ENCODE peak calls at places on chromosomes 11 and 22, in four cellular contexts. One of them, this sample, is unnamed.

GRCh38 chr22:36239150-36239400 is 252 bp downstream of the APOL2 start:
- DNase-seq in K562: no peak
- DNase-seq in HepG2: no peak
- DNase-seq in HCT116: no peak
- DNase-seq in this sample: no peak

GRCh38 chr11:19328586-19329311 is 88.0 kb upstream of the E2F8 start:
- DNase-seq in K562: no peak
- DNase-seq in HepG2: no peak
- DNase-seq in HCT116: no peak
- DNase-seq in this sample: no peak

GRCh38 chr11:73759520-73760065 is 1.3 kb downstream of the RAB6A start:
- DNase-seq in K562: no peak
- DNase-seq in HepG2: no peak
- DNase-seq in HCT116: no peak
- DNase-seq in this sample: no peak

GRCh38 chr22:27218012-27218483 is 560.7 kb downstream of the MIAT start:
- DNase-seq in K562: no peak
- DNase-seq in HepG2: no peak
- DNase-seq in HCT116: no peak
- DNase-seq in this sample: no peak

GRCh38 chr11:122334546-122335375 is 218.7 kb upstream of the BLID start:
- DNase-seq in K562: no peak
- DNase-seq in HepG2: no peak
- DNase-seq in HCT116: no peak
- DNase-seq in this sample: no peak

GRCh38 chr11:119205080-119205479 is 1.1 kb upstream of the CBL start:
- DNase-seq in K562: no peak
- DNase-seq in HepG2: no peak
- DNase-seq in HCT116: no peak
- DNase-seq in this sample: no peak

GRCh38 chr22:27197618-27198017 is 540.2 kb downstream of the MIAT start:
- DNase-seq in K562: peak; percentile 10
- DNase-seq in HepG2: no peak
- DNase-seq in HCT116: no peak
- DNase-seq in this sample: no peak

GRCh38 chr22:24985824-24986214 is 33.3 kb downstream of the KIAA1671 start:
- DNase-seq in K562: no peak
- DNase-seq in HepG2: peak; percentile 46
- DNase-seq in HCT116: no peak
- DNase-seq in this sample: no peak

GRCh38 chr22:48927591-48927990 is 900.1 kb downstream of the BRD1 start:
- DNase-seq in K562: no peak
- DNase-seq in HepG2: no peak
- DNase-seq in HCT116: no peak
- DNase-seq in this sample: no peak

GRCh38 chr22:19598054-19598855 is 74.0 kb upstream of the CLDN5 start:
- DNase-seq in K562: no peak
- DNase-seq in HepG2: no peak
- DNase-seq in HCT116: no peak
- DNase-seq in this sample: no peak

GRCh38 chr22:50198624-50199017 is 2.2 kb upstream of the SELENOO start:
- DNase-seq in K562: no peak
- DNase-seq in HepG2: no peak
- DNase-seq in HCT116: no peak
- DNase-seq in this sample: no peak

GRCh38 chr11:114132944-114133394 is 73.5 kb downstream of the ZBTB16 start:
- DNase-seq in K562: no peak
- DNase-seq in HepG2: no peak
- DNase-seq in HCT116: no peak
- DNase-seq in this sample: no peak

GRCh38 chr22:17518379-17518778 is 44.9 kb upstream of the SLC25A18 start:
- DNase-seq in K562: no peak
- DNase-seq in HepG2: no peak
- DNase-seq in HCT116: no peak
- DNase-seq in this sample: no peak

GRCh38 chr11:14336507-14337503 is 22.2 kb downstream of the RRAS2 start:
- DNase-seq in K562: peak; percentile 23
- DNase-seq in HepG2: peak; percentile 85
- DNase-seq in HCT116: peak; percentile 79
- DNase-seq in this sample: no peak

GRCh38 chr22:35346596-35347220 is 34.2 kb upstream of the HMOX1 start:
- DNase-seq in K562: no peak
- DNase-seq in HepG2: no peak
- DNase-seq in HCT116: no peak
- DNase-seq in this sample: no peak

GRCh38 chr11:111086058-111086457 is 159.5 kb upstream of the POU2AF2 start:
- DNase-seq in K562: no peak
- DNase-seq in HepG2: peak; percentile 3
- DNase-seq in HCT116: no peak
- DNase-seq in this sample: no peak

GRCh38 chr22:27130949-27131745 is 473.8 kb downstream of the MIAT start:
- DNase-seq in K562: no peak
- DNase-seq in HepG2: no peak
- DNase-seq in HCT116: no peak
- DNase-seq in this sample: no peak

GRCh38 chr22:39808087-39808486 is 85.5 kb downstream of the ENTHD1 start:
- DNase-seq in K562: peak; percentile 20
- DNase-seq in HepG2: peak; percentile 30
- DNase-seq in HCT116: peak; percentile 31
- DNase-seq in this sample: peak; percentile 9

GRCh38 chr11:10304495-10305261 is at the start of gene ADM:
- DNase-seq in K562: peak; percentile 62
- DNase-seq in HepG2: peak; percentile 90
- DNase-seq in HCT116: peak; percentile 91
- DNase-seq in this sample: no peak

GRCh38 chr22:44988671-44989070 is 21.1 kb downstream of the PHF21B start:
- DNase-seq in K562: no peak
- DNase-seq in HepG2: no peak
- DNase-seq in HCT116: no peak
- DNase-seq in this sample: no peak

GRCh38 chr11:563812-564578 is 3.2 kb downstream of the RASSF7 start:
- DNase-seq in K562: no peak
- DNase-seq in HepG2: no peak
- DNase-seq in HCT116: no peak
- DNase-seq in this sample: no peak

GRCh38 chr11:126720539-126721235 is 279.9 kb downstream of the KIRREL3 start:
- DNase-seq in K562: no peak
- DNase-seq in HepG2: no peak
- DNase-seq in HCT116: no peak
- DNase-seq in this sample: no peak

GRCh38 chr11:16612801-16613400 is 125.5 kb upstream of the C11orf58 start:
- DNase-seq in K562: no peak
- DNase-seq in HepG2: no peak
- DNase-seq in HCT116: no peak
- DNase-seq in this sample: no peak

GRCh38 chr11:75055511-75055910 is 41.2 kb downstream of the OR2AT4 start:
- DNase-seq in K562: no peak
- DNase-seq in HepG2: no peak
- DNase-seq in HCT116: no peak
- DNase-seq in this sample: no peak

GRCh38 chr11:72668645-72669347 is 5.4 kb downstream of the PDE2A start:
- DNase-seq in K562: no peak
- DNase-seq in HepG2: no peak
- DNase-seq in HCT116: no peak
- DNase-seq in this sample: no peak

GRCh38 chr11:102446606-102447005 is 6.0 kb downstream of the TMEM123 start:
- DNase-seq in K562: no peak
- DNase-seq in HepG2: no peak
- DNase-seq in HCT116: no peak
- DNase-seq in this sample: no peak
- TF ChIP-seq YY1 in K562: no peak
- TF ChIP-seq YY1 in HepG2: no peak
- TF ChIP-seq YY1 in HCT116: no peak
- TF ChIP-seq YY1 in this sample: no peak

DNA sequence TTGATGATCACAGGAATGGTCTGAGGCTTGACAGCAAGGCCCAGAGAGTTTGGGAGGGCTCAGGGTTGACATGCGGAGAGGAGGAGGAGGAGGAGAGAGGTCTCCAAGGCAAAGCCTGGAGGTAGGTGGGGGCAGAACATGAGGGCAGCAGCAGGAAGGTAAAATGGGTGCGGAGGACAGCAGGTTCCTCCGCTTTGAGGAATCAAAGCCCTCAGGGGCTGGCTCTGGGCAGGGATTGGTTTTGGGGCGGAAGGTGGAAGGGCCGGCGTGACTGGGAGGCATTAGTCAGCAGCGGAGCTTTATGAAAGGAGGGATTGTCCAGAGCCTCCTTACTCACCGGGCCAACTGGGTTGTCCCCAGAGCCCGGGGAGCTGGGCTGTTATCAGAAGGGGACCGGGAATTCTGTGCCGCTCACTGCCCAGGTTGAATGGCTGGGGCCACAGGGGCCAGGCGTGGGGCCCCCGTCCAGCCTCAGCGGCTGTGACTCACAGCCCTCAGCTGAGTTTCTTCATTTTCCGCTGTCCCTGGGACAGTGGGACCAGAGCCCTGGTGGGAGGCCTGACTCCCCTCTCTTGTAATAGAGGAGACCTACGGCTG is 36.2 kb downstream of the LIF start:
- DNase-seq in K562: no peak
- DNase-seq in HepG2: peak; percentile 89
- DNase-seq in HCT116: peak; percentile 96
- DNase-seq in this sample: no peak
- H3K4me3 ChIP-seq in K562: no peak overlapping the region
- H3K4me3 ChIP-seq in HepG2: peak overlapping the region; percentile 31
- H3K4me3 ChIP-seq in HCT116: peak overlapping the region; percentile 11
- H3K4me3 ChIP-seq in this sample: no peak overlapping the region

GRCh38 chr22:41892721-41893120 is 22.2 kb downstream of the SHISA8 start:
- DNase-seq in K562: no peak
- DNase-seq in HepG2: no peak
- DNase-seq in HCT116: no peak
- DNase-seq in this sample: no peak

GRCh38 chr22:41885116-41885515 is 29.8 kb downstream of the SHISA8 start:
- DNase-seq in K562: no peak
- DNase-seq in HepG2: no peak
- DNase-seq in HCT116: no peak
- DNase-seq in this sample: no peak

GRCh38 chr22:41885576-41885975 is 29.3 kb downstream of the SHISA8 start:
- DNase-seq in K562: no peak
- DNase-seq in HepG2: no peak
- DNase-seq in HCT116: no peak
- DNase-seq in this sample: no peak

GRCh38 chr22:41891407-41891806 is 23.5 kb downstream of the SHISA8 start:
- DNase-seq in K562: no peak
- DNase-seq in HepG2: no peak
- DNase-seq in HCT116: no peak
- DNase-seq in this sample: no peak

GRCh38 chr22:41888638-41889200 is 26.2 kb downstream of the SHISA8 start:
- DNase-seq in K562: no peak
- DNase-seq in HepG2: no peak
- DNase-seq in HCT116: no peak
- DNase-seq in this sample: no peak
- H3K36me3 ChIP-seq in K562: peaks cover 89% of the 10 kb centered on the region
- H3K36me3 ChIP-seq in HepG2: peaks cover 91% of the 10 kb centered on the region
- H3K36me3 ChIP-seq in HCT116: peaks cover 41% of the 10 kb centered on the region
- H3K36me3 ChIP-seq in this sample: peaks cover 85% of the 10 kb centered on the region

DNA sequence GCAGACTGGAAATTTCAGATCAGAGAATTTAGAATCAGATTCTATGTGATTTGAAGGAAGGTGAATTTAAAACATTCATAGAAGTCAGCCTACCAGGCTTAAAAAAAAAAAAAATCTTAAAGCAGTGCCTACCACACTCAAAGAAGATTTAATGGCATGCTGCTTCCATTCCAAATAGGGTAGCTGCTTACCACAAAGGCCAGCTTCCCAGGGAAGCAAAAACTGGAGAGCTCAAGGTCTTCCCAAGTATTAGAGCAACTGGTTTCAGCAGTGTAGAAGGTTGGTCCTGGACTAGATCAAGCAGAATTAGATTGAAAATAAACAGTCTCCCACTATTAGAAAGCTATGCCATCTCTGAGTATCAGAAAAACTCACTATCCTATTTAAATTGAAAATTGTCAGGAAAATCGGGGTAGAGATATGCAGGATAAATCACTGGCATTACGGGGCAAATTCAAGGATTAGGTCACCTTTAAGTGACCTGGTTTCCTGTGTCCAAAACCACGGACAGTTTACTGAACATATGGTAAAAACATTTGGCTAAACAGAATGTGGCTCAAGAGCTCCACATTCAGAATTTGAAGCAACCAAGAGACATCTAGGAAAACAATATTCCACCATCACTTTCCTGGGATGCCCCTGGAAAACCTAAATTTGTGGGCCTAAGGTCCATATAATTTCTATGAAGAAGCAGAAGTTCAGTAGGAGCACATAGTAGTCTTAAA is 1.3 kb downstream of the C11orf42 start:
- DNase-seq in K562: no peak
- DNase-seq in HepG2: no peak
- DNase-seq in HCT116: no peak
- DNase-seq in this sample: no peak
- TF ChIP-seq YY1 in K562: no peak
- TF ChIP-seq YY1 in HepG2: no peak
- TF ChIP-seq YY1 in HCT116: no peak
- TF ChIP-seq YY1 in this sample: no peak

GRCh38 chr11:12111482-12112149 is 1.2 kb downstream of the MICAL2 start:
- DNase-seq in K562: no peak
- DNase-seq in HepG2: no peak
- DNase-seq in HCT116: no peak
- DNase-seq in this sample: no peak
- H3K4me3 ChIP-seq in K562: peak overlapping the region; percentile 53
- H3K4me3 ChIP-seq in HepG2: peak overlapping the region; percentile 59
- H3K4me3 ChIP-seq in HCT116: peak overlapping the region; percentile 52
- H3K4me3 ChIP-seq in this sample: no peak overlapping the region

GRCh38 chr11:125094731-125095130 is 16.7 kb downstream of the TMEM218 start:
- DNase-seq in K562: no peak
- DNase-seq in HepG2: no peak
- DNase-seq in HCT116: no peak
- DNase-seq in this sample: no peak

GRCh38 chr11:125102544-125102943 is 8.9 kb downstream of the TMEM218 start:
- DNase-seq in K562: no peak
- DNase-seq in HepG2: no peak
- DNase-seq in HCT116: no peak
- DNase-seq in this sample: no peak

GRCh38 chr11:125101596-125101995 is 9.8 kb downstream of the TMEM218 start:
- DNase-seq in K562: no peak
- DNase-seq in HepG2: no peak
- DNase-seq in HCT116: no peak
- DNase-seq in this sample: no peak

GRCh38 chr11:125102025-125102424 is 9.4 kb downstream of the TMEM218 start:
- DNase-seq in K562: no peak
- DNase-seq in HepG2: no peak
- DNase-seq in HCT116: no peak
- DNase-seq in this sample: no peak

DNA sequence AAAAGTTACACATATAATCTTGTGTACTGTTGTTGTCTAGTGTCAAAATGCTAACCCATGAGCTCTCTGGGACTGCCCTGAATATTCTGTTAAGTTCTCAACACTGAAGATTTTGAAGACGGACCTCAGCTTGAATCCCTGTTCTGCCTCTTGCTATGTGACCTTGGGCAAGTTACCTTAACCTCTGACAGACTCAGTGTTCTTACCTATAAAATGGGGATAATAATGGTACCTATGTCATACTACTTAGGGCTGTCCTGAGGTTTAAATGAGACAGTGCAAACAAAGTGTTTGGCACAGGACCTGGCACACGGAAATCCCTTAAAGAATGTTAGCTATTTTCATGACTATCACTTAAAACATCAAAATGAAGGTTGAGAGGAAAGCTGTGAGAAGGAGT is 11.3 kb downstream of the TMEM218 start:
- DNase-seq in K562: no peak
- DNase-seq in HepG2: no peak
- DNase-seq in HCT116: no peak
- DNase-seq in this sample: no peak
- H3K36me3 ChIP-seq in K562: peaks cover 21% of the 10 kb centered on the region
- H3K36me3 ChIP-seq in HepG2: no peaks in the 10 kb centered on the region
- H3K36me3 ChIP-seq in HCT116: no peaks in the 10 kb centered on the region
- H3K36me3 ChIP-seq in this sample: peaks cover 27% of the 10 kb centered on the region

This sample was measured in NT2/D1.